ENCODE peak calls at places on chromosomes 11 and 22, in ten cellular contexts. One of them, this sample, is unnamed.

GRCh38 chr22:22528780-22529179 is 8.7 kb upstream of the ZNF280A start:
- DNase-seq in NCI-H2081 treated with DMSO at 0.1 percent for 48 hours: no peak
- DNase-seq in breast epithelium: no peak
- DNase-seq in OCI-LY7: no peak
- DNase-seq in neuronal stem cell: no peak
- DNase-seq in Peyer's patch: no peak
- DNase-seq in SJSA1: no peak
- DNase-seq in astrocyte of the spinal cord: no peak
- DNase-seq in NCI-H460: no peak
- DNase-seq in stomach: no peak
- DNase-seq in this sample: no peak

GRCh38 chr11:70610561-70610960 is 212.2 kb downstream of the CTTN start:
- DNase-seq in NCI-H2081 treated with DMSO at 0.1 percent for 48 hours: no peak
- DNase-seq in breast epithelium: no peak
- DNase-seq in OCI-LY7: no peak
- DNase-seq in neuronal stem cell: no peak
- DNase-seq in Peyer's patch: no peak
- DNase-seq in SJSA1: no peak
- DNase-seq in astrocyte of the spinal cord: peak
- DNase-seq in NCI-H460: no peak
- DNase-seq in stomach: no peak
- DNase-seq in this sample: no peak

GRCh38 chr11:111631666-111632039 is 29.4 kb downstream of the SIK2 start:
- DNase-seq in NCI-H2081 treated with DMSO at 0.1 percent for 48 hours: no peak
- DNase-seq in breast epithelium: no peak
- DNase-seq in OCI-LY7: no peak
- DNase-seq in neuronal stem cell: no peak
- DNase-seq in Peyer's patch: no peak
- DNase-seq in SJSA1: peak
- DNase-seq in astrocyte of the spinal cord: peak
- DNase-seq in NCI-H460: no peak
- DNase-seq in stomach: no peak
- DNase-seq in this sample: no peak

GRCh38 chr11:28835790-28836189 is 727.6 kb downstream of the METTL15 start:
- DNase-seq in NCI-H2081 treated with DMSO at 0.1 percent for 48 hours: no peak
- DNase-seq in breast epithelium: no peak
- DNase-seq in OCI-LY7: no peak
- DNase-seq in neuronal stem cell: no peak
- DNase-seq in Peyer's patch: no peak
- DNase-seq in SJSA1: no peak
- DNase-seq in astrocyte of the spinal cord: peak
- DNase-seq in NCI-H460: peak
- DNase-seq in stomach: no peak
- DNase-seq in this sample: no peak

GRCh38 chr11:60343094-60343704 is 16.1 kb downstream of the MS4A6E start:
- DNase-seq in NCI-H2081 treated with DMSO at 0.1 percent for 48 hours: no peak
- DNase-seq in breast epithelium: no peak
- DNase-seq in OCI-LY7: peak
- DNase-seq in neuronal stem cell: no peak
- DNase-seq in Peyer's patch: no peak
- DNase-seq in SJSA1: peak
- DNase-seq in astrocyte of the spinal cord: no peak
- DNase-seq in NCI-H460: no peak
- DNase-seq in stomach: no peak
- DNase-seq in this sample: no peak

GRCh38 chr22:17726561-17727243 is 47.6 kb downstream of the BID start:
- DNase-seq in NCI-H2081 treated with DMSO at 0.1 percent for 48 hours: no peak
- DNase-seq in breast epithelium: no peak
- DNase-seq in OCI-LY7: no peak
- DNase-seq in neuronal stem cell: no peak
- DNase-seq in Peyer's patch: no peak
- DNase-seq in SJSA1: peak
- DNase-seq in astrocyte of the spinal cord: peak
- DNase-seq in NCI-H460: no peak
- DNase-seq in stomach: no peak
- DNase-seq in this sample: no peak

GRCh38 chr11:58616594-58616993 is 5.9 kb upstream of the CNTF start:
- DNase-seq in NCI-H2081 treated with DMSO at 0.1 percent for 48 hours: no peak
- DNase-seq in breast epithelium: no peak
- DNase-seq in OCI-LY7: no peak
- DNase-seq in neuronal stem cell: no peak
- DNase-seq in Peyer's patch: no peak
- DNase-seq in SJSA1: peak
- DNase-seq in astrocyte of the spinal cord: peak
- DNase-seq in NCI-H460: no peak
- DNase-seq in stomach: no peak
- DNase-seq in this sample: no peak

GRCh38 chr11:84310261-84310660 is 1024.1 kb upstream of the CCDC90B start:
- DNase-seq in NCI-H2081 treated with DMSO at 0.1 percent for 48 hours: no peak
- DNase-seq in breast epithelium: no peak
- DNase-seq in OCI-LY7: no peak
- DNase-seq in neuronal stem cell: no peak
- DNase-seq in Peyer's patch: no peak
- DNase-seq in SJSA1: no peak
- DNase-seq in astrocyte of the spinal cord: no peak
- DNase-seq in NCI-H460: no peak
- DNase-seq in stomach: no peak
- DNase-seq in this sample: no peak

GRCh38 chr11:15055620-15056356 is 17.6 kb upstream of the CALCB start:
- DNase-seq in NCI-H2081 treated with DMSO at 0.1 percent for 48 hours: no peak
- DNase-seq in breast epithelium: no peak
- DNase-seq in OCI-LY7: no peak
- DNase-seq in neuronal stem cell: no peak
- DNase-seq in Peyer's patch: no peak
- DNase-seq in SJSA1: no peak
- DNase-seq in astrocyte of the spinal cord: no peak
- DNase-seq in NCI-H460: peak
- DNase-seq in stomach: no peak
- DNase-seq in this sample: no peak

GRCh38 chr22:43473031-43473430 is 61.2 kb downstream of the MPPED1 start:
- DNase-seq in NCI-H2081 treated with DMSO at 0.1 percent for 48 hours: no peak
- DNase-seq in breast epithelium: no peak
- DNase-seq in OCI-LY7: no peak
- DNase-seq in neuronal stem cell: no peak
- DNase-seq in Peyer's patch: no peak
- DNase-seq in SJSA1: no peak
- DNase-seq in astrocyte of the spinal cord: no peak
- DNase-seq in NCI-H460: no peak
- DNase-seq in stomach: no peak
- DNase-seq in this sample: no peak

GRCh38 chr11:121889931-121890330 is 226.1 kb downstream of the BLID start:
- DNase-seq in NCI-H2081 treated with DMSO at 0.1 percent for 48 hours: no peak
- DNase-seq in breast epithelium: no peak
- DNase-seq in OCI-LY7: no peak
- DNase-seq in neuronal stem cell: no peak
- DNase-seq in Peyer's patch: no peak
- DNase-seq in SJSA1: no peak
- DNase-seq in astrocyte of the spinal cord: peak
- DNase-seq in NCI-H460: no peak
- DNase-seq in stomach: no peak
- DNase-seq in this sample: no peak

GRCh38 chr22:29555065-29555644 is 1.6 kb upstream of the THOC5 start:
- DNase-seq in NCI-H2081 treated with DMSO at 0.1 percent for 48 hours: no peak
- DNase-seq in breast epithelium: peak
- DNase-seq in OCI-LY7: no peak
- DNase-seq in neuronal stem cell: no peak
- DNase-seq in Peyer's patch: no peak
- DNase-seq in SJSA1: peak
- DNase-seq in astrocyte of the spinal cord: no peak
- DNase-seq in NCI-H460: no peak
- DNase-seq in stomach: no peak
- DNase-seq in this sample: peak

GRCh38 chr11:113722934-113723333 is 16.8 kb upstream of the TMPRSS5 start:
- DNase-seq in NCI-H2081 treated with DMSO at 0.1 percent for 48 hours: no peak
- DNase-seq in breast epithelium: no peak
- DNase-seq in OCI-LY7: no peak
- DNase-seq in neuronal stem cell: no peak
- DNase-seq in Peyer's patch: no peak
- DNase-seq in SJSA1: no peak
- DNase-seq in astrocyte of the spinal cord: no peak
- DNase-seq in NCI-H460: no peak
- DNase-seq in stomach: no peak
- DNase-seq in this sample: no peak

GRCh38 chr11:71364806-71365205 is 83.4 kb downstream of the DHCR7 start:
- DNase-seq in NCI-H2081 treated with DMSO at 0.1 percent for 48 hours: no peak
- DNase-seq in breast epithelium: no peak
- DNase-seq in OCI-LY7: no peak
- DNase-seq in neuronal stem cell: no peak
- DNase-seq in Peyer's patch: no peak
- DNase-seq in SJSA1: no peak
- DNase-seq in astrocyte of the spinal cord: no peak
- DNase-seq in NCI-H460: no peak
- DNase-seq in stomach: no peak
- DNase-seq in this sample: no peak

GRCh38 chr22:35318346-35319215 is 18.9 kb downstream of the TOM1 start:
- DNase-seq in NCI-H2081 treated with DMSO at 0.1 percent for 48 hours: no peak
- DNase-seq in breast epithelium: no peak
- DNase-seq in OCI-LY7: no peak
- DNase-seq in neuronal stem cell: no peak
- DNase-seq in Peyer's patch: no peak
- DNase-seq in SJSA1: no peak
- DNase-seq in astrocyte of the spinal cord: no peak
- DNase-seq in NCI-H460: no peak
- DNase-seq in stomach: no peak
- DNase-seq in this sample: no peak

GRCh38 chr11:115198301-115198700 is 305.9 kb downstream of the CADM1 start:
- DNase-seq in NCI-H2081 treated with DMSO at 0.1 percent for 48 hours: no peak
- DNase-seq in breast epithelium: no peak
- DNase-seq in OCI-LY7: no peak
- DNase-seq in neuronal stem cell: no peak
- DNase-seq in Peyer's patch: no peak
- DNase-seq in SJSA1: no peak
- DNase-seq in astrocyte of the spinal cord: peak
- DNase-seq in NCI-H460: no peak
- DNase-seq in stomach: no peak
- DNase-seq in this sample: peak

GRCh38 chr11:66100272-66101037 is 30.4 kb downstream of the PACS1 start:
- DNase-seq in NCI-H2081 treated with DMSO at 0.1 percent for 48 hours: peak
- DNase-seq in breast epithelium: peak
- DNase-seq in OCI-LY7: peak
- DNase-seq in neuronal stem cell: no peak
- DNase-seq in Peyer's patch: peak
- DNase-seq in SJSA1: no peak
- DNase-seq in astrocyte of the spinal cord: peak
- DNase-seq in NCI-H460: no peak
- DNase-seq in stomach: peak
- DNase-seq in this sample: peak

GRCh38 chr11:20029193-20029592 is 131.1 kb downstream of the DBX1 start:
- DNase-seq in NCI-H2081 treated with DMSO at 0.1 percent for 48 hours: no peak
- DNase-seq in breast epithelium: no peak
- DNase-seq in OCI-LY7: no peak
- DNase-seq in neuronal stem cell: no peak
- DNase-seq in Peyer's patch: no peak
- DNase-seq in SJSA1: no peak
- DNase-seq in astrocyte of the spinal cord: no peak
- DNase-seq in NCI-H460: no peak
- DNase-seq in stomach: no peak
- DNase-seq in this sample: no peak

GRCh38 chr11:2693851-2694261 is 5.9 kb downstream of the KCNQ1OT1 start:
- DNase-seq in NCI-H2081 treated with DMSO at 0.1 percent for 48 hours: no peak
- DNase-seq in breast epithelium: no peak
- DNase-seq in OCI-LY7: no peak
- DNase-seq in neuronal stem cell: no peak
- DNase-seq in Peyer's patch: peak
- DNase-seq in SJSA1: no peak
- DNase-seq in astrocyte of the spinal cord: no peak
- DNase-seq in NCI-H460: no peak
- DNase-seq in stomach: no peak
- DNase-seq in this sample: no peak

GRCh38 chr11:60377737-60378136 is 595 bp upstream of the MS4A7 start:
- DNase-seq in NCI-H2081 treated with DMSO at 0.1 percent for 48 hours: no peak
- DNase-seq in breast epithelium: peak
- DNase-seq in OCI-LY7: peak
- DNase-seq in neuronal stem cell: no peak
- DNase-seq in Peyer's patch: peak
- DNase-seq in SJSA1: no peak
- DNase-seq in astrocyte of the spinal cord: no peak
- DNase-seq in NCI-H460: no peak
- DNase-seq in stomach: no peak
- DNase-seq in this sample: no peak

GRCh38 chr11:95451682-95452081 is 220.7 kb upstream of the SESN3 start:
- DNase-seq in NCI-H2081 treated with DMSO at 0.1 percent for 48 hours: no peak
- DNase-seq in breast epithelium: no peak
- DNase-seq in OCI-LY7: no peak
- DNase-seq in neuronal stem cell: no peak
- DNase-seq in Peyer's patch: no peak
- DNase-seq in SJSA1: no peak
- DNase-seq in astrocyte of the spinal cord: peak
- DNase-seq in NCI-H460: peak
- DNase-seq in stomach: no peak
- DNase-seq in this sample: no peak

GRCh38 chr22:30668306-30668655 is 606 bp upstream of the DUSP18 start:
- DNase-seq in NCI-H2081 treated with DMSO at 0.1 percent for 48 hours: no peak
- DNase-seq in breast epithelium: no peak
- DNase-seq in OCI-LY7: no peak
- DNase-seq in neuronal stem cell: no peak
- DNase-seq in Peyer's patch: no peak
- DNase-seq in SJSA1: no peak
- DNase-seq in astrocyte of the spinal cord: no peak
- DNase-seq in NCI-H460: no peak
- DNase-seq in stomach: no peak
- DNase-seq in this sample: no peak

GRCh38 chr22:32313532-32313931 is 44.1 kb upstream of the RFPL3 start:
- DNase-seq in NCI-H2081 treated with DMSO at 0.1 percent for 48 hours: no peak
- DNase-seq in breast epithelium: no peak
- DNase-seq in OCI-LY7: no peak
- DNase-seq in neuronal stem cell: no peak
- DNase-seq in Peyer's patch: no peak
- DNase-seq in SJSA1: no peak
- DNase-seq in astrocyte of the spinal cord: no peak
- DNase-seq in NCI-H460: no peak
- DNase-seq in stomach: peak
- DNase-seq in this sample: no peak

GRCh38 chr22:46545041-46545796 is 7.8 kb upstream of the CELSR1 start:
- DNase-seq in NCI-H2081 treated with DMSO at 0.1 percent for 48 hours: no peak
- DNase-seq in breast epithelium: no peak
- DNase-seq in OCI-LY7: no peak
- DNase-seq in neuronal stem cell: no peak
- DNase-seq in Peyer's patch: no peak
- DNase-seq in SJSA1: peak
- DNase-seq in astrocyte of the spinal cord: no peak
- DNase-seq in NCI-H460: no peak
- DNase-seq in stomach: no peak
- DNase-seq in this sample: no peak

GRCh38 chr22:29202231-29203192 is 3.2 kb upstream of the EMID1 start:
- DNase-seq in NCI-H2081 treated with DMSO at 0.1 percent for 48 hours: no peak
- DNase-seq in breast epithelium: peak
- DNase-seq in OCI-LY7: peak
- DNase-seq in neuronal stem cell: no peak
- DNase-seq in Peyer's patch: peak
- DNase-seq in SJSA1: peak
- DNase-seq in astrocyte of the spinal cord: peak
- DNase-seq in NCI-H460: no peak
- DNase-seq in stomach: peak
- DNase-seq in this sample: no peak

GRCh38 chr22:26259510-26259909 is 90.2 kb downstream of the SEZ6L start:
- DNase-seq in NCI-H2081 treated with DMSO at 0.1 percent for 48 hours: no peak
- DNase-seq in breast epithelium: no peak
- DNase-seq in OCI-LY7: peak
- DNase-seq in neuronal stem cell: peak
- DNase-seq in Peyer's patch: no peak
- DNase-seq in SJSA1: peak
- DNase-seq in astrocyte of the spinal cord: peak
- DNase-seq in NCI-H460: peak
- DNase-seq in stomach: no peak
- DNase-seq in this sample: peak

GRCh38 chr11:113896156-113896879 is 8.3 kb upstream of the HTR3B start:
- DNase-seq in NCI-H2081 treated with DMSO at 0.1 percent for 48 hours: peak
- DNase-seq in breast epithelium: no peak
- DNase-seq in OCI-LY7: peak
- DNase-seq in neuronal stem cell: no peak
- DNase-seq in Peyer's patch: peak
- DNase-seq in SJSA1: no peak
- DNase-seq in astrocyte of the spinal cord: peak
- DNase-seq in NCI-H460: peak
- DNase-seq in stomach: peak
- DNase-seq in this sample: no peak

GRCh38 chr22:23878219-23878618 is 16.0 kb upstream of the MIF start:
- DNase-seq in NCI-H2081 treated with DMSO at 0.1 percent for 48 hours: no peak
- DNase-seq in breast epithelium: no peak
- DNase-seq in OCI-LY7: no peak
- DNase-seq in neuronal stem cell: no peak
- DNase-seq in Peyer's patch: no peak
- DNase-seq in SJSA1: no peak
- DNase-seq in astrocyte of the spinal cord: no peak
- DNase-seq in NCI-H460: no peak
- DNase-seq in stomach: no peak
- DNase-seq in this sample: no peak

This sample was measured in LNCaP clone FGC.